ENCODE peak calls at places on chromosomes 3 and 15, in nine cellular contexts. S is activated CD4-positive, alpha-beta T cell treated with anti-CD3 and anti-CD28 coated beads, Interleukin-2, amount 50 U/mL, for 1 hour; Q is progenitor cell of endocrine pancreas; U is aorta; C is AG08396; M is ACHN; L is AG08395; H is cerebellum; P is NCI-H2029. K is an unnamed sample.

GRCh38 chr3:196166741-196167140 is 44.5 kb downstream of the ZDHHC19 start:
- DNase-seq in S (no peak), Q (no peak), U (no peak), C (no peak), M (no peak), L (no peak), H (no peak), P (no peak), K (no peak)

GRCh38 chr3:57787867-57788623 is 31.9 kb downstream of the SLMAP start:
- DNase-seq in S (no peak), Q (no peak), U (no peak), C (no peak), M (no peak), L (no peak), H (no peak), P (peak), K (no peak)

GRCh38 chr3:167813169-167814123 is 77.9 kb downstream of the SERPINI1 start:
- DNase-seq in S (no peak), Q (no peak), U (no peak), C (no peak), M (no peak), L (no peak), H (no peak), P (no peak), K (no peak)

GRCh38 chr3:188972313-188972712 is 199.5 kb upstream of the TPRG1 start:
- DNase-seq in S (no peak), Q (no peak), U (no peak), C (no peak), M (no peak), L (no peak), H (no peak), P (no peak), K (no peak)

GRCh38 chr3:67531149-67532101 is 123.0 kb downstream of the SUCLG2 start:
- DNase-seq in S (no peak), Q (no peak), U (no peak), C (no peak), M (no peak), L (peak), H (no peak), P (no peak), K (no peak)

GRCh38 chr3:167863811-167864558 is 128.5 kb downstream of the SERPINI1 start:
- DNase-seq in S (no peak), Q (no peak), U (no peak), C (no peak), M (no peak), L (no peak), H (peak), P (no peak), K (no peak)

GRCh38 chr3:11568503-11569155 is 75.1 kb downstream of the VGLL4 start:
- DNase-seq in S (no peak), Q (no peak), U (peak), C (peak), M (peak), L (peak), H (peak), P (no peak), K (no peak)

GRCh38 chr3:189689625-189690024 is 58.4 kb downstream of the TP63 start:
- DNase-seq in S (no peak), Q (no peak), U (no peak), C (no peak), M (no peak), L (no peak), H (no peak), P (no peak), K (no peak)

GRCh38 chr3:110243081-110243480 is 828.5 kb upstream of the NECTIN3 start:
- DNase-seq in S (no peak), Q (no peak), U (no peak), C (no peak), M (no peak), L (no peak), H (no peak), P (peak), K (no peak)

GRCh38 chr15:65920121-65920520 is 50.8 kb downstream of the RAB11A start:
- DNase-seq in S (no peak), Q (no peak), U (peak), C (no peak), M (no peak), L (no peak), H (peak), P (no peak), K (no peak)

GRCh38 chr3:30893678-30894325 is 659 bp downstream of the GADL1 start:
- DNase-seq in S (no peak), Q (no peak), U (no peak), C (no peak), M (no peak), L (no peak), H (no peak), P (no peak), K (no peak)

GRCh38 chr3:170726976-170727661 is 141.2 kb upstream of the SLC7A14 start:
- DNase-seq in S (no peak), Q (no peak), U (no peak), C (peak), M (peak), L (peak), H (no peak), P (no peak), K (no peak)

GRCh38 chr15:41550066-41550805 is 6.2 kb upstream of the RPAP1 start:
- DNase-seq in S (no peak), Q (no peak), U (no peak), C (no peak), M (no peak), L (no peak), H (no peak), P (no peak), K (no peak)

GRCh38 chr3:100316656-100317069 is 17.9 kb upstream of the NIT2 start:
- DNase-seq in S (peak), Q (no peak), U (no peak), C (no peak), M (peak), L (peak), H (peak), P (no peak), K (no peak)

GRCh38 chr15:48578965-48579364 is 66.5 kb downstream of the FBN1 start:
- DNase-seq in S (no peak), Q (no peak), U (no peak), C (no peak), M (no peak), L (no peak), H (no peak), P (no peak), K (no peak)

GRCh38 chr3:197406266-197406665 is 107.9 kb upstream of the DLG1 start:
- DNase-seq in S (no peak), Q (no peak), U (peak), C (peak), M (no peak), L (peak), H (peak), P (no peak), K (no peak)

GRCh38 chr15:74227968-74228722 is 8.0 kb upstream of the CCDC33 start:
- DNase-seq in S (no peak), Q (no peak), U (no peak), C (no peak), M (no peak), L (no peak), H (no peak), P (no peak), K (no peak)

GRCh38 chr3:42979044-42979962 is at the start of gene GASK1A:
- DNase-seq in S (peak), Q (peak), U (peak), C (peak), M (no peak), L (peak), H (peak), P (peak), K (peak)

GRCh38 chr3:39184968-39185285 is 7.5 kb downstream of the XIRP1 start:
- DNase-seq in S (no peak), Q (no peak), U (no peak), C (no peak), M (no peak), L (no peak), H (no peak), P (no peak), K (no peak)

GRCh38 chr15:55917881-55918296 is 75.5 kb downstream of the NEDD4 start:
- DNase-seq in S (no peak), Q (no peak), U (no peak), C (peak), M (peak), L (peak), H (no peak), P (no peak), K (no peak)